ENCODE peak calls at places on chromosome 1, in ten cellular contexts. J, W, Y, L, D, B, T, X, K and A are unnamed samples.

GRCh38 chr1:156123356-156124196 is 9.1 kb downstream of the LMNA start:
- DNase-seq in D (peak), T (peak), X (peak), J (peak), Y (no peak), B (peak), L (peak), K (peak), W (peak), A (peak)

GRCh38 chr1:226719596-226720386 is 19.3 kb downstream of the ITPKB start:
- DNase-seq in X (no peak), J (no peak), T (no peak), W (no peak), D (no peak), L (no peak), K (peak), Y (no peak), B (no peak), A (no peak)

GRCh38 chr1:178371236-178371635 is 125.5 kb downstream of the CLEC20A start:
- DNase-seq in X (no peak), K (peak), L (no peak), B (peak), W (no peak), J (no peak), T (no peak), Y (no peak), D (peak), A (peak)

GRCh38 chr1:116770625-116771024 is 16.4 kb downstream of the CD2 start:
- DNase-seq in W (no peak), J (no peak), L (no peak), K (no peak), X (no peak), B (no peak), D (no peak), Y (peak), T (no peak), A (no peak)

GRCh38 chr1:236018885-236019453 is 45.9 kb downstream of the NID1 start:
- DNase-seq in Y (no peak), L (peak), K (no peak), D (peak), X (peak), J (peak), W (no peak), B (peak), T (peak), A (no peak)

GRCh38 chr1:168428063-168428731 is 115.6 kb downstream of the XCL2 start:
- DNase-seq in W (no peak), B (peak), Y (no peak), D (no peak), L (peak), J (peak), T (peak), K (no peak), X (peak), A (no peak)

GRCh38 chr1:44454704-44455103 is 49.6 kb downstream of the RNF220 start:
- DNase-seq in D (no peak), Y (no peak), X (no peak), W (no peak), L (no peak), T (no peak), K (no peak), B (no peak), J (no peak), A (no peak)

GRCh38 chr1:81912383-81912782 is 111.6 kb downstream of the ADGRL2 start:
- DNase-seq in T (no peak), K (no peak), B (no peak), Y (no peak), X (no peak), D (no peak), W (no peak), J (no peak), L (no peak), A (no peak)

GRCh38 chr1:161038523-161039153 is at the start of gene TSTD1:
- DNase-seq in W (no peak), Y (peak), J (peak), K (peak), L (peak), T (peak), X (peak), D (peak), B (peak), A (no peak)

GRCh38 chr1:49048188-49048587 is 271.5 kb upstream of the BEND5 start:
- DNase-seq in T (no peak), L (no peak), D (no peak), X (no peak), K (no peak), J (no peak), B (no peak), Y (no peak), W (no peak), A (no peak)

GRCh38 chr1:94069649-94070285 is 51.2 kb downstream of the ABCA4 start:
- DNase-seq in D (no peak), J (no peak), T (no peak), X (no peak), L (no peak), B (no peak), W (no peak), K (no peak), Y (no peak), A (no peak)

GRCh38 chr1:150302338-150302737 is 8.7 kb downstream of the MRPS21 start:
- DNase-seq in X (no peak), D (peak), K (no peak), T (no peak), W (no peak), L (peak), Y (no peak), J (peak), B (no peak), A (no peak)

GRCh38 chr1:222946436-222946835 is 131.6 kb downstream of the DISP1 start:
- DNase-seq in X (no peak), D (no peak), K (no peak), W (no peak), Y (no peak), J (no peak), T (no peak), B (no peak), L (no peak), A (no peak)

GRCh38 chr1:217948741-217949140 is 317.6 kb downstream of the SPATA17 start:
- DNase-seq in X (no peak), W (no peak), T (no peak), B (no peak), L (no peak), Y (no peak), D (no peak), J (no peak), K (no peak), A (no peak)

GRCh38 chr1:168607872-168608428 is 31.5 kb downstream of the XCL1 start:
- DNase-seq in D (no peak), J (no peak), W (no peak), T (no peak), L (no peak), K (no peak), X (no peak), B (no peak), Y (no peak), A (no peak)

GRCh38 chr1:210366767-210367166 is 38.1 kb downstream of the HHAT start:
- DNase-seq in K (no peak), L (no peak), Y (no peak), B (peak), X (no peak), W (no peak), T (no peak), J (no peak), D (no peak), A (no peak)

GRCh38 chr1:24903560-24903954 is 26.5 kb downstream of the RUNX3 start:
- DNase-seq in Y (no peak), B (no peak), K (no peak), X (no peak), D (no peak), T (no peak), L (no peak), J (no peak), W (no peak), A (no peak)

GRCh38 chr1:93676424-93676823 is 5.2 kb downstream of the BCAR3 start:
- DNase-seq in J (no peak), W (no peak), D (no peak), K (no peak), X (peak), Y (no peak), B (no peak), L (no peak), T (peak), A (no peak)

GRCh38 chr1:119372493-119373086 is 4.0 kb downstream of the HAO2 start:
- DNase-seq in L (no peak), K (peak), W (no peak), X (peak), D (peak), B (peak), T (no peak), Y (no peak), J (peak), A (no peak)

GRCh38 chr1:188128761-188129160 is 1300.0 kb downstream of the PLA2G4A start:
- DNase-seq in J (no peak), X (no peak), W (no peak), D (no peak), L (no peak), T (no peak), K (no peak), Y (no peak), B (no peak), A (peak)

GRCh38 chr1:9071554-9072235 is 2.3 kb upstream of the SLC2A5 start:
- DNase-seq in X (no peak), W (no peak), B (no peak), J (no peak), D (no peak), Y (no peak), L (no peak), T (no peak), K (no peak), A (no peak)

GRCh38 chr1:56327195-56327594 is 252.2 kb downstream of the PLPP3 start:
- DNase-seq in X (no peak), K (no peak), Y (no peak), T (no peak), J (no peak), W (no peak), B (no peak), L (no peak), D (no peak), A (no peak)

GRCh38 chr1:100721502-100722205 is 2.1 kb downstream of the VCAM1 start:
- DNase-seq in K (no peak), X (peak), B (peak), D (no peak), T (no peak), Y (no peak), L (peak), W (no peak), J (peak), A (peak)
- H3K4me3 ChIP-seq in K (no peak), X (peak), B (peak), D (peak), T (peak), Y (no peak), L (peak), W (no peak), J (no peak), A (peak)

GRCh38 chr1:179953974-179954493 is 576 bp upstream of the CEP350 start:
- DNase-seq in L (peak), D (no peak), Y (peak), W (no peak), B (peak), T (no peak), X (peak), K (peak), J (peak), A (no peak)

GRCh38 chr1:179955318-179955638 is 668 bp downstream of the CEP350 start:
- DNase-seq in B (no peak), L (no peak), J (peak), W (no peak), K (no peak), X (no peak), T (no peak), D (no peak), Y (no peak), A (no peak)

GRCh38 chr1:179954494-179955317 is at the start of gene CEP350:
- DNase-seq in Y (peak), B (peak), L (peak), X (peak), D (peak), T (peak), W (peak), K (peak), J (peak), A (peak)

GRCh38 chr1:179958359-179958758 is 3.7 kb downstream of the CEP350 start:
- DNase-seq in B (no peak), Y (no peak), K (no peak), T (no peak), J (no peak), X (no peak), L (no peak), D (no peak), W (no peak), A (no peak)

DNA sequence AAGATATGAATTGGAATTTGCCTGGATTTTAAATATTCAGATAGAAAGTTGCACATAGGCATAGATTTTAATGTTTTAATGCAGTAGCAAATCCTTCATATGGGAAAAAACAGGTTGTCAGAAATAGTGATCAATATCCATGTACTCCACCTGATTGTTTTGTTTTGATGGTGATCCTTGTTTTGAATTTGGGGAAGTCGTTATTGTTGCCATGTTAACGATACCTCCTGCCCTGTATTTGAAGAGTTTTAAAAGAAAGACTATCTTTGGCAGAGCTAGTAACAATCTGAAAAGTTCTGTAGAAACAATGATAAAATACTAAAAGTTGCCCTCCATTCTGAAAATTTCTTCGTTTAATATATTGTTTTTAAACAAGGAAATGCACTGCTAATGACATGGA is 1.1 kb downstream of the CEP350 start:
- DNase-seq in J (no peak), X (no peak), B (no peak), K (no peak), W (no peak), Y (no peak), D (no peak), L (no peak), T (no peak), A (no peak)
- H3K4me3 ChIP-seq in J (peak), X (peak), B (peak), K (peak), W (peak), Y (peak), D (peak), L (peak), T (peak), A (peak)

GRCh38 chr1:197928849-197929336 is 11.7 kb downstream of the LHX9 start:
- DNase-seq in J (peak), B (no peak), L (no peak), X (no peak), T (no peak), Y (peak), W (no peak), K (peak), D (no peak), A (no peak)
- H3K4me3 ChIP-seq in J (no peak), B (no peak), L (no peak), X (no peak), T (no peak), Y (no peak), W (peak), K (peak), D (no peak), A (peak)

GRCh38 chr1:42258218-42258617 is 76.8 kb downstream of the FOXJ3 start:
- DNase-seq in L (no peak), Y (no peak), X (no peak), W (no peak), D (no peak), J (no peak), K (no peak), B (no peak), T (no peak), A (peak)
- H3K4me3 ChIP-seq in L (no peak), Y (no peak), X (no peak), W (no peak), D (no peak), J (no peak), K (no peak), B (no peak), T (no peak), A (no peak)

DNA sequence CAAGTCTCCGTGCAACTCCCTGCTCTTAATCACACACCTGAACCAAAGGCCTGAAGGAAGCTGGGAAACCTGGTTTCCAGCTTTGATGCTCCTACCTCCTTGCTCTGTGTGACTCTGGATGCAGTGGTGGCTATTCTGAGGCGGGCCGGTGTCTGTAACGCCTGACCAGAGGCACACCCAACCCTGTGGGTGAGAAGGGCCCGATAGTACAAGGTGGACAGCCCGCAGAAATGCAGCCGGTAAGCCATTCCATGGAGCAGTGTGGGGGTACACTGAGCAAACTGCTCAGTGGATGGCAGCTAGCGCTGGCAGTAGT is 36.1 kb downstream of the AHDC1 start:
- DNase-seq in X (no peak), T (peak), J (no peak), W (no peak), B (peak), D (no peak), L (peak), Y (no peak), K (no peak), A (no peak)
- H3K4me3 ChIP-seq in X (peak), T (peak), J (no peak), W (no peak), B (no peak), D (peak), L (no peak), Y (peak), K (peak), A (no peak)

GRCh38 chr1:158016651-158017335 is 23.3 kb downstream of the KIRREL1 start:
- DNase-seq in B (no peak), Y (no peak), W (no peak), L (no peak), T (no peak), X (no peak), K (peak), J (no peak), D (no peak), A (no peak)

GRCh38 chr1:158017800-158018595 is 24.6 kb downstream of the KIRREL1 start:
- DNase-seq in X (no peak), K (no peak), B (no peak), D (no peak), L (no peak), J (no peak), W (no peak), T (no peak), Y (no peak), A (no peak)

GRCh38 chr1:158020877-158021630 is 27.6 kb downstream of the KIRREL1 start:
- DNase-seq in J (no peak), X (no peak), B (no peak), T (no peak), L (no peak), D (no peak), W (no peak), K (no peak), Y (no peak), A (peak)

GRCh38 chr1:158021721-158022120 is 28.3 kb downstream of the KIRREL1 start:
- DNase-seq in K (no peak), L (no peak), J (no peak), X (no peak), Y (no peak), W (no peak), T (no peak), B (no peak), D (no peak), A (no peak)

DNA sequence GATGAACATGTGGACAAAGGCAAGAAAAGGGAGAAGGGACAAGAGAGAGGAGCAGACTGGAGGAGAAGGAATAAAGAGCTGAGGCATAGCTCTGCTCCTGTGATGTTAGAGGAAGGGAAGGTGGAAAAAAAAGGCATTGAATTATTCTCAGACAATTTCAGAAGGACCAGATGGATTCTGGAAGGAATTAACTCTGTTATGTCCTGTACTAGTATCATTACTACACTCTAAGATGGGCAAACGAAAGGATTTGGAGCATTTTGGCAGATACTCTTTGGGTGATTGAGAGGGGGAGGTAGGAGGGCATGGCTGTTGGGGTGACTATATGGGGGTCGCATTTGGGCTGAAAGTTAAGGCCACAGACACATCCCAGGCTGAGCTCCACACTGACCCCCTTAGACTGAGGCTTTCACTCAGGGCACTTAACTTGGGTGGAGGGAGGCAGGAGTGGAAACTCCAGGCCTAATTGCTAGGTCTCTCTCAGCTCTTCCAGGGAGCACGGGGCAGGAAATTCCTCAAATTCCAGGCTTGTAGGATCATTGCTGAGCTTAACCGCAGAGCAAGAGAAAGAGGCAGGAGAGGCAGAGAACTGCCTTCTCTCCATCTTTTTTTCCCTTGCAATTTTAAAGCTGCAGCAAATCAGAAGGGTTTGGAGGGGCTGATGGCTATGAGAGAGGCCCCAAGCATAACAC is 25.9 kb downstream of the KIRREL1 start:
- DNase-seq in D (no peak), K (peak), X (peak), T (no peak), J (peak), B (peak), L (no peak), Y (no peak), W (no peak), A (peak)
- H3K4me3 ChIP-seq in D (no peak), K (no peak), X (no peak), T (peak), J (no peak), B (no peak), L (no peak), Y (no peak), W (peak), A (no peak)

GRCh38 chr1:12085643-12086260 is 22.6 kb downstream of the TNFRSF8 start:
- DNase-seq in B (no peak), Y (no peak), J (no peak), D (no peak), T (no peak), K (no peak), L (no peak), X (no peak), W (no peak), A (no peak)

GRCh38 chr1:12090326-12090725 is 27.2 kb downstream of the TNFRSF8 start:
- DNase-seq in W (no peak), D (no peak), B (no peak), L (no peak), J (no peak), Y (no peak), T (no peak), X (no peak), K (no peak), A (no peak)

GRCh38 chr1:12087797-12088314 is 24.8 kb downstream of the TNFRSF8 start:
- DNase-seq in J (no peak), W (no peak), Y (peak), L (no peak), X (no peak), T (no peak), K (no peak), D (no peak), B (no peak), A (no peak)

GRCh38 chr1:12091191-12091590 is 28.1 kb downstream of the TNFRSF8 start:
- DNase-seq in J (no peak), K (no peak), Y (no peak), B (no peak), L (no peak), T (no peak), D (no peak), W (no peak), X (no peak), A (no peak)

DNA sequence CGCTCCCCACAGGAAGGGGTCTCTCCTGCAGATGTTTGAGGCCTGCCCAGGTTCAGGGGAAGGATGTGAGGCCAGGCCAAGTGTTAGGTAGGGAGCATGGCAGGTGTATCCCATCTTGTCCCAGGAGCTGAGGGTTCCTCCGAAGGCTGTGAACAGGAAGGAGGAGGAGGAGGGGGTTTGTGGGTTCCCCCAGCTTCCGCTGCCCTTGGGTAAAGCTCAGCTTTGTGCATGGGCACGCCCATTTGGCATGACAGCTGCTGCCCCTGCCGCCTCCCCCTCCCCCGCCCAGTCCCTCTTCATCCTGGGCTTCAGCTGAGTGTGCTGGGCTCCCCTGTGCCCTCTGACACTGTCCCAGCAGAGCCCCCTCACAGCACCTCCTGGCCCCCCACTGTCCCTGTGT is 25.5 kb downstream of the TNFRSF8 start:
- DNase-seq in J (no peak), T (no peak), L (no peak), B (no peak), W (no peak), Y (peak), X (no peak), K (no peak), D (no peak), A (no peak)
- H3K4me3 ChIP-seq in J (no peak), T (no peak), L (no peak), B (no peak), W (no peak), Y (peak), X (no peak), K (no peak), D (no peak), A (no peak)